ENCODE peak calls at places on chromosomes 5 and 9, in seven cellular contexts. T, A, P, O, X, W and S are unnamed samples.
A peak's percentile ranks its signal among the peaks of the same experiment; 100 is the strongest.

GRCh38 chr9:77210116-77210515 is 32.8 kb downstream of the VPS13A start:
- DNase-seq in T (no peak), A (no peak), P (no peak), O (no peak), X (no peak), W (no peak), S (no peak)

GRCh38 chr9:127155314-127155713 is 32.9 kb upstream of the ANGPTL2 start:
- DNase-seq in T (no peak), A (peak; percentile 67), P (no peak), O (no peak), X (no peak), W (no peak), S (no peak)

GRCh38 chr9:21804336-21804735 is 1.9 kb downstream of the MTAP start:
- DNase-seq in T (no peak), A (no peak), P (no peak), O (no peak), X (no peak), W (no peak), S (no peak)

GRCh38 chr5:146081685-146082084 is 23.7 kb downstream of the PLAC8L1 start:
- DNase-seq in T (no peak), A (no peak), P (no peak), O (no peak), X (no peak), W (no peak), S (no peak)

GRCh38 chr9:79764377-79764776 is 192.6 kb downstream of the TLE4 start:
- DNase-seq in T (peak; percentile 12), A (no peak), P (peak; percentile 80), O (no peak), X (no peak), W (no peak), S (no peak)

GRCh38 chr9:129919283-129919682 is 84.0 kb downstream of the USP20 start:
- DNase-seq in T (no peak), A (no peak), P (no peak), O (no peak), X (no peak), W (no peak), S (no peak)

GRCh38 chr9:133783331-133783731 is 45.2 kb upstream of the SARDH start:
- DNase-seq in T (no peak), A (no peak), P (no peak), O (no peak), X (no peak), W (no peak), S (no peak)

GRCh38 chr5:141908796-141909195 is 14.9 kb upstream of the DELE1 start:
- DNase-seq in T (no peak), A (no peak), P (no peak), O (no peak), X (no peak), W (no peak), S (no peak)

GRCh38 chr5:2810644-2811043 is 59.2 kb upstream of the IRX2 start:
- DNase-seq in T (no peak), A (no peak), P (no peak), O (no peak), X (no peak), W (no peak), S (no peak)

GRCh38 chr9:133182151-133182550 is 18.4 kb upstream of the GBGT1 start:
- DNase-seq in T (no peak), A (peak; percentile 26), P (no peak), O (no peak), X (no peak), W (no peak), S (no peak)

GRCh38 chr9:91949946-91950664 is at the start of gene ROR2:
- DNase-seq in T (peak; percentile 53), A (peak; percentile 90), P (no peak), O (peak; percentile 88), X (peak; percentile 53), W (peak; percentile 76), S (peak; percentile 39)

GRCh38 chr9:98442541-98442940 is 187.1 kb upstream of the TBC1D2 start:
- DNase-seq in T (no peak), A (no peak), P (no peak), O (no peak), X (no peak), W (no peak), S (no peak)

GRCh38 chr9:111297061-111297824 is 32.8 kb downstream of the OR2K2 start:
- DNase-seq in T (no peak), A (no peak), P (no peak), O (no peak), X (no peak), W (no peak), S (no peak)

GRCh38 chr9:72680593-72681317 is 159.3 kb downstream of the TMC1 start:
- DNase-seq in T (no peak), A (no peak), P (no peak), O (no peak), X (no peak), W (no peak), S (no peak)

GRCh38 chr9:30504502-30504905 is 1879.9 kb upstream of the ACO1 start:
- DNase-seq in T (no peak), A (no peak), P (no peak), O (no peak), X (no peak), W (no peak), S (no peak)

GRCh38 chr5:174570662-174571061 is 153.7 kb upstream of the MSX2 start:
- DNase-seq in T (no peak), A (no peak), P (no peak), O (no peak), X (no peak), W (no peak), S (no peak)

GRCh38 chr5:59185757-59186385 is 603.0 kb downstream of the RAB3C start:
- DNase-seq in T (no peak), A (no peak), P (no peak), O (no peak), X (no peak), W (no peak), S (no peak)

GRCh38 chr5:133118741-133119140 is 66.9 kb downstream of the HSPA4 start:
- DNase-seq in T (no peak), A (peak; percentile 63), P (no peak), O (no peak), X (no peak), W (no peak), S (no peak)